ENCODE peak calls at places on chromosomes 13 and 19, in ten cellular contexts. T, F, Q, Z, B, E, Y, K, J and R are unnamed samples.

GRCh38 chr13:104318121-104318520 is 1251.9 kb upstream of the SLC10A2 start:
- DNase-seq in T (peak; percentile 34), F (no peak), Q (no peak), Z (no peak), B (no peak), E (no peak), Y (peak; percentile 69), K (no peak), J (peak; percentile 22), R (no peak)

GRCh38 chr13:40169476-40169875 is 497.0 kb downstream of the FOXO1 start:
- DNase-seq in T (peak; percentile 21), F (no peak), Q (no peak), Z (no peak), B (no peak), E (no peak), Y (no peak), K (no peak), J (no peak), R (no peak)

GRCh38 chr19:47644743-47645499 is 36.0 kb downstream of the BICRA start:
- DNase-seq in T (no peak), F (no peak), Q (no peak), Z (no peak), B (no peak), E (no peak), Y (no peak), K (no peak), J (no peak), R (no peak)

GRCh38 chr13:80083097-80083429 is 257.9 kb downstream of the SPRY2 start:
- DNase-seq in T (no peak), F (no peak), Q (no peak), Z (no peak), B (no peak), E (no peak), Y (no peak), K (no peak), J (no peak), R (no peak)

GRCh38 chr13:36817996-36818395 is 1.0 kb upstream of the RFXAP start:
- DNase-seq in T (no peak), F (no peak), Q (no peak), Z (no peak), B (no peak), E (no peak), Y (no peak), K (no peak), J (no peak), R (no peak)

GRCh38 chr19:49133621-49134454 is 14.5 kb downstream of the PPFIA3 start:
- DNase-seq in T (peak; percentile 66), F (no peak), Q (no peak), Z (no peak), B (no peak), E (peak; percentile 69), Y (peak; percentile 63), K (peak; percentile 83), J (peak; percentile 75), R (peak; percentile 60)

GRCh38 chr19:6862673-6863078 is 24.7 kb upstream of the ADGRE1 start:
- DNase-seq in T (peak; percentile 77), F (peak; percentile 70), Q (peak; percentile 79), Z (peak; percentile 67), B (peak; percentile 73), E (peak; percentile 73), Y (peak; percentile 76), K (peak; percentile 86), J (peak; percentile 73), R (peak; percentile 85)

GRCh38 chr19:41018736-41019290 is 27.7 kb downstream of the CYP2B6 start:
- DNase-seq in T (no peak), F (no peak), Q (no peak), Z (no peak), B (no peak), E (no peak), Y (no peak), K (no peak), J (no peak), R (no peak)

GRCh38 chr13:29911781-29912478 is 61.5 kb upstream of the UBL3 start:
- DNase-seq in T (no peak), F (no peak), Q (no peak), Z (no peak), B (no peak), E (no peak), Y (no peak), K (no peak), J (no peak), R (no peak)

GRCh38 chr13:23411220-23411619 is 22.3 kb downstream of the SACS start:
- DNase-seq in T (no peak), F (no peak), Q (no peak), Z (no peak), B (no peak), E (no peak), Y (no peak), K (no peak), J (no peak), R (no peak)

GRCh38 chr13:36673838-36674326 is at the start of gene SERTM1:
- DNase-seq in T (peak; percentile 30), F (peak; percentile 56), Q (no peak), Z (no peak), B (no peak), E (no peak), Y (no peak), K (no peak), J (no peak), R (no peak)

GRCh38 chr19:40219721-40220276 is 1.6 kb upstream of the TTC9B start:
- DNase-seq in T (peak; percentile 84), F (no peak), Q (no peak), Z (peak; percentile 68), B (no peak), E (no peak), Y (peak; percentile 53), K (no peak), J (peak; percentile 90), R (peak; percentile 78)

GRCh38 chr13:114013336-114013735 is 39.5 kb upstream of the C13orf46 start:
- DNase-seq in T (no peak), F (no peak), Q (no peak), Z (no peak), B (no peak), E (no peak), Y (no peak), K (no peak), J (no peak), R (no peak)

DNA sequence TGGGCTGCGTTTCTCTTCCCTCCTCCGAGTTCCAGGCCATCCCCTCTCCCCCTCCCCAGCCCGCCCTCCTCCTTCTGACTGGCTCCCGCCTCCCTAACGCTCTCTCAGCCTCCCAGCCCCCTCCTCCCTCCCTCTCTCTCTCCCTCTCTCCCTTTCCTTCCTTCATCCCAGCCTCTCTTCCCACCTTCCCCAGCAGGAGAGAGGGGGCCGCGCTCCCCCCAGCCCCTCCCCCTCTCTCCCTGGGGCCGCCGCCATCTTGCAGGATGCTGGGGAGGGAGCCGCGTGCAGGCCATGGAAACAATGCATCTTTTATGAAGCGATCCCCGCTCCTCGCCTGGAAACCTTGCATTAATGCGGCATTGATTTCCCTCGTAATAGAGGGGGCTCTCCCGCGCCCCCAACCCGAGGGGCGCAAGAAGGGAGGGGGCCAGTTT is 42.6 kb upstream of the ADGRL1 start:
- DNase-seq in T (peak; percentile 9), F (peak; percentile 58), Q (no peak), Z (no peak), B (no peak), E (no peak), Y (peak; percentile 65), K (peak; percentile 33), J (no peak), R (no peak)
- TF ChIP-seq CTCF in T (no peak), F (no peak), Q (no peak), Z (no peak), B (no peak), E (no peak), Y (no peak), K (no peak), J (no peak), R (no peak)

DNA sequence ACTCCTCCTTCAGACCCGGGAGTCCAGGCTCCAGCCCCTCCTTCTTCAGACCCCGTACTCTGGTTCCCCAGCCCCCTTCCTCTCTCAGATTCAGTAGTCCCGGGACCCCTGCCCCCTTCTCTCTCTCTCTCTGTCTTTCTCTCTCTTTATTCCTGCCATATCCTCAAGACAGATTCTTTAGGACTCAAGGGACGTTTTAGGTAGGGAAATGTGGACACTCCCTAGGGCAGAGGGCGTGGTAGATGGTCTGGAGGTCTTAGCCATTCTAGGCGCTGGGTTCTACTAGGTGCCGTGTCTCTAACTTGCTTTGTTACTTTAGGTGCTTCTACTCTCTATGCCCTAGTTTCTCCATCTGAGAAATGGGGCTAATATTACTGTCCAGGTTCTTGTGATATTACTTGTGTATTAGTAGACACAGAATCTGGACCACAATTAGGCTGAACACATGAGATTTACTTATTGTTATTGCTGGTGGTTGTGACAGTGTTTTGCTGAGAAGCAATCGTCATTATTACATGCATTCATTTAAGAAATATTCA is 751 bp upstream of the C19orf84 start:
- DNase-seq in T (no peak), F (no peak), Q (no peak), Z (no peak), B (no peak), E (no peak), Y (no peak), K (no peak), J (no peak), R (no peak)
- TF ChIP-seq CTCF in T (no peak), F (no peak), Q (no peak), Z (no peak), B (no peak), E (no peak), Y (no peak), K (no peak), J (no peak), R (no peak)

GRCh38 chr13:83941669-83942335 is 59.5 kb upstream of the SLITRK1 start:
- DNase-seq in T (no peak), F (no peak), Q (no peak), Z (no peak), B (peak; percentile 39), E (no peak), Y (no peak), K (no peak), J (peak; percentile 92), R (no peak)
- TF ChIP-seq CTCF in T (no peak), F (no peak), Q (no peak), Z (no peak), B (no peak), E (no peak), Y (no peak), K (no peak), J (no peak), R (no peak)

GRCh38 chr13:95743192-95743591 is 66.3 kb downstream of the DNAJC3 start:
- DNase-seq in T (no peak), F (no peak), Q (no peak), Z (no peak), B (no peak), E (no peak), Y (no peak), K (no peak), J (no peak), R (no peak)

GRCh38 chr13:95749545-95749944 is 72.6 kb downstream of the DNAJC3 start:
- DNase-seq in T (no peak), F (no peak), Q (no peak), Z (no peak), B (no peak), E (no peak), Y (no peak), K (no peak), J (no peak), R (no peak)

GRCh38 chr13:95745289-95745688 is 68.3 kb downstream of the DNAJC3 start:
- DNase-seq in T (no peak), F (no peak), Q (no peak), Z (no peak), B (no peak), E (no peak), Y (no peak), K (no peak), J (no peak), R (no peak)

GRCh38 chr13:95741584-95742563 is 64.9 kb downstream of the DNAJC3 start:
- DNase-seq in T (no peak), F (no peak), Q (no peak), Z (no peak), B (no peak), E (no peak), Y (no peak), K (no peak), J (no peak), R (no peak)

GRCh38 chr13:95745752-95746151 is 68.8 kb downstream of the DNAJC3 start:
- DNase-seq in T (peak; percentile 1), F (no peak), Q (no peak), Z (no peak), B (no peak), E (no peak), Y (no peak), K (no peak), J (no peak), R (no peak)
- TF ChIP-seq CTCF in T (peak; percentile 17), F (peak; percentile 39), Q (no peak), Z (peak; percentile 16), B (peak; percentile 15), E (no peak), Y (no peak), K (no peak), J (peak; percentile 20), R (no peak)